ENCODE peak calls at places on chromosomes 5 and 9, in nine cellular contexts. K, X, O, A, C, Q, M, P and V are unnamed samples.

GRCh38 chr9:14769235-14769580 is 46.7 kb upstream of the CER1 start:
- DNase-seq in K (no peak), X (peak), O (peak), A (peak), C (no peak), Q (no peak), M (peak), P (no peak), V (no peak)

GRCh38 chr9:13769006-13769405 is 489.5 kb upstream of the MPDZ start:
- DNase-seq in K (no peak), X (no peak), O (no peak), A (no peak), C (no peak), Q (no peak), M (no peak), P (no peak), V (no peak)

GRCh38 chr5:160423025-160423554 is 1.4 kb downstream of the PTTG1 start:
- DNase-seq in K (no peak), X (no peak), O (no peak), A (peak), C (no peak), Q (no peak), M (no peak), P (no peak), V (no peak)

GRCh38 chr9:136026266-136026942 is 65.2 kb upstream of the UBAC1 start:
- DNase-seq in K (no peak), X (no peak), O (no peak), A (no peak), C (no peak), Q (no peak), M (no peak), P (no peak), V (no peak)

GRCh38 chr9:117211280-117211679 is 203.6 kb downstream of the ASTN2 start:
- DNase-seq in K (no peak), X (no peak), O (no peak), A (no peak), C (no peak), Q (no peak), M (no peak), P (no peak), V (no peak)

GRCh38 chr5:13629218-13629617 is 315.3 kb downstream of the DNAH5 start:
- DNase-seq in K (no peak), X (no peak), O (no peak), A (peak), C (no peak), Q (no peak), M (no peak), P (no peak), V (no peak)

GRCh38 chr9:92377904-92378303 is 26.5 kb downstream of the OGN start:
- DNase-seq in K (no peak), X (no peak), O (no peak), A (no peak), C (no peak), Q (no peak), M (peak), P (no peak), V (no peak)

GRCh38 chr5:145943674-145944121 is 7.3 kb downstream of the SH3RF2 start:
- DNase-seq in K (peak), X (peak), O (peak), A (peak), C (no peak), Q (no peak), M (peak), P (peak), V (no peak)

GRCh38 chr9:121191235-121191634 is 10.4 kb downstream of the RAB14 start:
- DNase-seq in K (no peak), X (no peak), O (no peak), A (no peak), C (no peak), Q (no peak), M (no peak), P (no peak), V (no peak)

GRCh38 chr5:135027318-135027698 is 6.7 kb downstream of the PITX1 start:
- DNase-seq in K (no peak), X (no peak), O (no peak), A (no peak), C (no peak), Q (no peak), M (no peak), P (no peak), V (no peak)

GRCh38 chr5:132342291-132343180 is 27.0 kb upstream of the SLC22A5 start:
- DNase-seq in K (no peak), X (no peak), O (no peak), A (no peak), C (no peak), Q (no peak), M (peak), P (no peak), V (no peak)

GRCh38 chr5:84191296-84191695 is 193.4 kb downstream of the EDIL3 start:
- DNase-seq in K (no peak), X (peak), O (peak), A (no peak), C (no peak), Q (no peak), M (peak), P (no peak), V (no peak)

GRCh38 chr9:21153688-21154608 is 12.3 kb upstream of the IFNW1 start:
- DNase-seq in K (no peak), X (peak), O (peak), A (peak), C (no peak), Q (no peak), M (peak), P (no peak), V (no peak)

GRCh38 chr9:35940474-35941467 is 17.2 kb downstream of the OR2S2 start:
- DNase-seq in K (no peak), X (no peak), O (no peak), A (no peak), C (no peak), Q (no peak), M (no peak), P (no peak), V (no peak)

GRCh38 chr5:109479260-109479860 is 69.6 kb upstream of the PJA2 start:
- DNase-seq in K (no peak), X (peak), O (peak), A (peak), C (no peak), Q (no peak), M (peak), P (no peak), V (no peak)

GRCh38 chr9:128503870-128504269 is 649 bp upstream of the GLE1 start:
- DNase-seq in K (no peak), X (no peak), O (peak), A (peak), C (peak), Q (no peak), M (no peak), P (no peak), V (no peak)

GRCh38 chr5:105953616-105954015 is 1717.1 kb downstream of the EFNA5 start:
- DNase-seq in K (no peak), X (no peak), O (no peak), A (no peak), C (no peak), Q (no peak), M (no peak), P (no peak), V (no peak)

GRCh38 chr5:55620781-55621180 is 86.0 kb upstream of the PLPP1 start:
- DNase-seq in K (no peak), X (no peak), O (no peak), A (no peak), C (no peak), Q (no peak), M (no peak), P (no peak), V (no peak)

GRCh38 chr5:88536146-88536545 is 267.5 kb upstream of the TMEM161B start:
- DNase-seq in K (no peak), X (peak), O (no peak), A (peak), C (no peak), Q (no peak), M (no peak), P (no peak), V (no peak)

GRCh38 chr5:115170128-115170923 is 618 bp upstream of the TRIM36 start:
- DNase-seq in K (no peak), X (no peak), O (peak), A (no peak), C (peak), Q (no peak), M (peak), P (no peak), V (no peak)

GRCh38 chr9:78972303-78973002 is 599.3 kb upstream of the TLE4 start:
- DNase-seq in K (no peak), X (no peak), O (no peak), A (no peak), C (no peak), Q (no peak), M (no peak), P (no peak), V (no peak)
- H3K4me3 ChIP-seq in K (no peak), X (no peak), O (no peak), A (no peak), C (no peak), Q (no peak), M (no peak), P (no peak), V (no peak)

GRCh38 chr5:163269624-163270023 is 167.8 kb upstream of the CCNG1 start:
- DNase-seq in K (no peak), X (peak), O (no peak), A (no peak), C (no peak), Q (no peak), M (no peak), P (no peak), V (no peak)
- TF ChIP-seq CTCF in K (no peak), X (no peak), O (no peak), A (no peak), C (no peak), Q (no peak), M (no peak), P (no peak), V (no peak)

GRCh38 chr5:164298165-164298564 is 792.7 kb downstream of the MAT2B start:
- DNase-seq in K (no peak), X (no peak), O (no peak), A (no peak), C (no peak), Q (no peak), M (no peak), P (no peak), V (no peak)

GRCh38 chr5:164300295-164300694 is 794.9 kb downstream of the MAT2B start:
- DNase-seq in K (no peak), X (peak), O (no peak), A (no peak), C (no peak), Q (no peak), M (no peak), P (no peak), V (no peak)

GRCh38 chr5:164301708-164302107 is 796.3 kb downstream of the MAT2B start:
- DNase-seq in K (no peak), X (no peak), O (no peak), A (no peak), C (no peak), Q (no peak), M (no peak), P (no peak), V (no peak)

GRCh38 chr5:164301136-164301535 is 795.7 kb downstream of the MAT2B start:
- DNase-seq in K (no peak), X (no peak), O (no peak), A (no peak), C (no peak), Q (no peak), M (no peak), P (no peak), V (no peak)

GRCh38 chr5:164296603-164297080 is 791.2 kb downstream of the MAT2B start:
- DNase-seq in K (no peak), X (peak), O (peak), A (no peak), C (peak), Q (no peak), M (peak), P (no peak), V (no peak)
- H3K4me3 ChIP-seq in K (no peak), X (peak), O (peak), A (no peak), C (no peak), Q (no peak), M (peak), P (no peak), V (peak)

GRCh38 chr9:137960496-137960895 is 82.9 kb downstream of the CACNA1B start:
- DNase-seq in K (peak), X (no peak), O (no peak), A (no peak), C (no peak), Q (no peak), M (no peak), P (no peak), V (no peak)
- TF ChIP-seq CTCF in K (no peak), X (no peak), O (no peak), A (no peak), C (no peak), Q (no peak), M (no peak), P (no peak), V (no peak)

DNA sequence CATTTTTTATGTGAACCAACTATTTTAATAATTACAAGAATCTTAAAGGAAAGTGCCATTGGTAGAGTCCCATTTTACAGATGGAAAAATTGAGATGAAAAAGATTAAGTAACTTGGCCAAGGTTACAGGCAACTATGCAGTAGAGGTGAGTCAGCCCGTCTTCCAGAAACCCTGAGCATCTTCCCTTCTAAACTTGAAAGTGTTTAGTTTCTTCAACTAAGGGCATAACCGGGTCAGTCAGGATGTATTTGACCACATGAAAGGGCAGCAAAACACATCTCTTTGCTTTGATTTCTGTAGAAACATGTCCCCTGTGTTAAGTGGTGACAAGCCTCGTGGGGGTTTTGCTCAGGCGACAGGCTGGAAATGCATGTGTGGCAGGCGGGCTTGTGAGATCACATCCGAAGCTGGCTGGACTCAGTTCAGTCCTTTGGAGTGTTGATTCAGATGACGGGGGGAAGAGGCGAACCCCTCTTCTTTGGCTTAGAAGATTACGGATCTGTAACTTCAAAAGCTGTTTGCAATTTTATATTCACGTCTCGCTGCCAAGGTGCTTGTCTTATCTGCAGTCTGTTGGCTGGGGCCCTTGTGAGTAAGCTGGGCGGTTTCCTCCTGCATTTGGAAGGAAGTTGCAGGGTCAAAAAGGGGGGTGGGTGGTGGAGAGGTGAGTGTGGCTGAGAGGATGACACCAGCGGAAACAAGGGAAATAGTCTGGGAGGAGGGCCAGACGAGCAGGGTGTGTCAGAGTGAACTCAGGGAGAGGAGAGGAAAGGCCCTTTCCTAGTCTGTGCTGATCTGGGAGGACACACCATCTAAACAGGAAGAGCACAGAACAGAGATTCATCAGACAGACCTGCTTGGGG is 78.9 kb upstream of the RPS23 start:
- DNase-seq in K (peak), X (peak), O (peak), A (peak), C (no peak), Q (peak), M (peak), P (peak), V (no peak)
- H3K4me3 ChIP-seq in K (no peak), X (no peak), O (no peak), A (no peak), C (no peak), Q (no peak), M (no peak), P (no peak), V (no peak)